ENCODE peak calls at places on chromosomes 12 and 14, in six cellular contexts. D is AG08395, X is SW 1271, F is HuH-7.5, T is A549, R is NCI-H1436. B is an unnamed sample.

GRCh38 chr12:123151679-123152454 is 977 bp upstream of the PITPNM2 start:
- DNase-seq in D (no peak), X (no peak), F (no peak), T (peak; percentile 13), R (no peak), B (no peak)

GRCh38 chr12:115943630-115944391 is 333.7 kb downstream of the MED13L start:
- DNase-seq in D (no peak), X (no peak), F (peak; percentile 17), T (no peak), R (no peak), B (peak; percentile 16)

GRCh38 chr12:42216737-42217136 is 21.3 kb downstream of the YAF2 start:
- DNase-seq in D (no peak), X (no peak), F (no peak), T (no peak), R (no peak), B (no peak)

GRCh38 chr12:104935892-104936291 is 22.2 kb downstream of the SLC41A2 start:
- DNase-seq in D (no peak), X (no peak), F (no peak), T (no peak), R (no peak), B (no peak)

GRCh38 chr12:113462117-113462774 is 9.4 kb downstream of the LHX5 start:
- DNase-seq in D (peak; percentile 86), X (no peak), F (peak; percentile 86), T (peak; percentile 85), R (peak; percentile 74), B (peak; percentile 82)

GRCh38 chr12:49832836-49833421 is 4.7 kb upstream of the NCKAP5L start:
- DNase-seq in D (peak; percentile 36), X (no peak), F (no peak), T (no peak), R (no peak), B (no peak)

GRCh38 chr14:37493606-37494005 is 101.4 kb downstream of the FOXA1 start:
- DNase-seq in D (no peak), X (no peak), F (no peak), T (no peak), R (no peak), B (no peak)

GRCh38 chr12:41225179-41225578 is 37.1 kb downstream of the PDZRN4 start:
- DNase-seq in D (no peak), X (no peak), F (no peak), T (no peak), R (no peak), B (no peak)

GRCh38 chr12:131559517-131560516 is 151.1 kb upstream of the SFSWAP start:
- DNase-seq in D (no peak), X (no peak), F (no peak), T (peak; percentile 49), R (no peak), B (peak; percentile 53)

GRCh38 chr12:26691234-26691970 is 141.6 kb downstream of the ITPR2 start:
- DNase-seq in D (peak; percentile 90), X (peak; percentile 97), F (no peak), T (peak; percentile 84), R (no peak), B (no peak)

GRCh38 chr14:77955816-77956796 is 156.2 kb downstream of the ADCK1 start:
- DNase-seq in D (no peak), X (no peak), F (no peak), T (no peak), R (no peak), B (no peak)

GRCh38 chr12:49296034-49296835 is 1.3 kb downstream of the PRPH start:
- DNase-seq in D (peak; percentile 48), X (no peak), F (peak; percentile 97), T (peak; percentile 69), R (peak; percentile 70), B (peak; percentile 85)

GRCh38 chr14:102188187-102188586 is 48.5 kb downstream of the WDR20 start:
- DNase-seq in D (no peak), X (no peak), F (no peak), T (no peak), R (no peak), B (no peak)

GRCh38 chr12:54740882-54741281 is 92.7 kb upstream of the DCD start:
- DNase-seq in D (no peak), X (no peak), F (no peak), T (no peak), R (no peak), B (no peak)

GRCh38 chr12:109718390-109718789 is 4.8 kb downstream of the FAM222A start:
- DNase-seq in D (no peak), X (no peak), F (no peak), T (no peak), R (no peak), B (no peak)

GRCh38 chr12:55063291-55063690 is 43.5 kb downstream of the NEUROD4 start:
- DNase-seq in D (no peak), X (no peak), F (no peak), T (no peak), R (no peak), B (no peak)

GRCh38 chr14:29462772-29463171 is 464.9 kb downstream of the PRKD1 start:
- DNase-seq in D (no peak), X (no peak), F (no peak), T (no peak), R (no peak), B (no peak)

GRCh38 chr12:115988629-115989563 is 288.6 kb downstream of the MED13L start:
- DNase-seq in D (no peak), X (no peak), F (no peak), T (no peak), R (no peak), B (no peak)

GRCh38 chr14:69571879-69572633 is 2.6 kb downstream of the CCDC177 start:
- DNase-seq in D (no peak), X (no peak), F (peak; percentile 43), T (peak; percentile 50), R (no peak), B (no peak)

GRCh38 chr12:76586764-76587395 is 27.3 kb upstream of the OSBPL8 start:
- DNase-seq in D (peak; percentile 35), X (no peak), F (no peak), T (peak; percentile 57), R (peak; percentile 2), B (peak; percentile 86)

GRCh38 chr14:64801800-64802199 is 77.9 kb downstream of the SPTB start:
- DNase-seq in D (peak; percentile 50), X (no peak), F (no peak), T (peak; percentile 43), R (no peak), B (peak; percentile 67)

GRCh38 chr14:52998376-52999010 is 47.6 kb upstream of the FERMT2 start:
- DNase-seq in D (peak; percentile 78), X (no peak), F (no peak), T (no peak), R (no peak), B (no peak)

GRCh38 chr12:39227218-39227617 is 215.7 kb downstream of the KIF21A start:
- DNase-seq in D (no peak), X (no peak), F (no peak), T (no peak), R (no peak), B (no peak)

GRCh38 chr14:25622752-25623151 is 572.8 kb upstream of the STXBP6 start:
- DNase-seq in D (no peak), X (no peak), F (no peak), T (no peak), R (no peak), B (no peak)

GRCh38 chr12:6950401-6950801 is 755 bp upstream of the PTPN6 start:
- DNase-seq in D (no peak), X (no peak), F (no peak), T (no peak), R (no peak), B (peak; percentile 84)

GRCh38 chr14:93824076-93824475 is 35.8 kb upstream of the PRIMA1 start:
- DNase-seq in D (no peak), X (no peak), F (no peak), T (no peak), R (no peak), B (no peak)

GRCh38 chr12:107393043-107393725 is 292.4 kb upstream of the PWP1 start:
- DNase-seq in D (no peak), X (no peak), F (no peak), T (no peak), R (no peak), B (no peak)

GRCh38 chr12:45425426-45425825 is 209.5 kb downstream of the ANO6 start:
- DNase-seq in D (peak; percentile 25), X (no peak), F (no peak), T (no peak), R (no peak), B (no peak)

GRCh38 chr12:108724054-108724889 is 7.0 kb downstream of the CORO1C start:
- DNase-seq in D (no peak), X (no peak), F (no peak), T (peak; percentile 56), R (no peak), B (peak; percentile 44)

GRCh38 chr12:23803547-23803946 is 145.9 kb downstream of the SOX5 start:
- DNase-seq in D (no peak), X (no peak), F (no peak), T (no peak), R (no peak), B (no peak)

GRCh38 chr12:65500121-65500846 is 221.8 kb downstream of the MSRB3 start:
- DNase-seq in D (peak; percentile 24), X (no peak), F (no peak), T (no peak), R (no peak), B (no peak)

GRCh38 chr12:5083955-5084849 is 40.5 kb downstream of the KCNA5 start:
- DNase-seq in D (peak; percentile 74), X (no peak), F (peak; percentile 47), T (peak; percentile 53), R (peak; percentile 11), B (peak; percentile 81)

GRCh38 chr12:76645934-76646333 is 86.4 kb upstream of the OSBPL8 start:
- DNase-seq in D (no peak), X (no peak), F (no peak), T (no peak), R (no peak), B (no peak)

GRCh38 chr12:42789808-42790760 is 200.5 kb upstream of the PRICKLE1 start:
- DNase-seq in D (no peak), X (no peak), F (no peak), T (no peak), R (no peak), B (no peak)

GRCh38 chr12:42707312-42707711 is 117.8 kb upstream of the PRICKLE1 start:
- DNase-seq in D (no peak), X (no peak), F (no peak), T (no peak), R (no peak), B (no peak)

GRCh38 chr12:101847325-101847724 is 16.6 kb upstream of the GNPTAB start:
- DNase-seq in D (no peak), X (no peak), F (no peak), T (no peak), R (no peak), B (no peak)

GRCh38 chr12:105382771-105383632 is 52.5 kb downstream of the C12orf75 start:
- DNase-seq in D (peak; percentile 77), X (no peak), F (peak; percentile 64), T (peak; percentile 72), R (peak; percentile 38), B (peak; percentile 86)

GRCh38 chr14:92451755-92452154 is 61.8 kb upstream of the RIN3 start:
- DNase-seq in D (no peak), X (no peak), F (no peak), T (no peak), R (no peak), B (no peak)

GRCh38 chr12:64824500-64825142 is at the start of gene TBC1D30:
- DNase-seq in D (peak; percentile 12), X (no peak), F (peak; percentile 33), T (no peak), R (peak; percentile 66), B (peak; percentile 85)

B was measured in Karpas-422.